ENCODE peak calls at places on chromosome 3, in six cellular contexts. One of them, this sample, is unnamed.

GRCh38 chr3:196554205-196554604 is 14.1 kb downstream of the WDR53 start:
- DNase-seq in BE2C: no peak
- DNase-seq in mucosa of descending colon: no peak
- DNase-seq in astrocyte of the spinal cord: no peak
- DNase-seq in cardiac fibroblast: no peak
- DNase-seq in AG10803: no peak
- DNase-seq in this sample: no peak

GRCh38 chr3:24004171-24004938 is 59.3 kb downstream of the NR1D2 start:
- DNase-seq in AG10803: no peak
- DNase-seq in mucosa of descending colon: no peak
- DNase-seq in cardiac fibroblast: no peak
- DNase-seq in astrocyte of the spinal cord: no peak
- DNase-seq in BE2C: no peak
- DNase-seq in this sample: no peak

GRCh38 chr3:188156051-188156450 is 2.1 kb downstream of the LPP start:
- DNase-seq in BE2C: no peak
- DNase-seq in astrocyte of the spinal cord: no peak
- DNase-seq in cardiac fibroblast: no peak
- DNase-seq in AG10803: no peak
- DNase-seq in mucosa of descending colon: no peak
- DNase-seq in this sample: no peak

GRCh38 chr3:18812316-18812715 is 336.0 kb upstream of the KCNH8 start:
- DNase-seq in AG10803: no peak
- DNase-seq in BE2C: no peak
- DNase-seq in cardiac fibroblast: peak
- DNase-seq in mucosa of descending colon: no peak
- DNase-seq in astrocyte of the spinal cord: peak
- DNase-seq in this sample: peak

GRCh38 chr3:160756907-160757623 is 1.0 kb downstream of the PPM1L start:
- DNase-seq in AG10803: no peak
- DNase-seq in mucosa of descending colon: peak
- DNase-seq in cardiac fibroblast: no peak
- DNase-seq in astrocyte of the spinal cord: no peak
- DNase-seq in BE2C: peak
- DNase-seq in this sample: no peak

GRCh38 chr3:158420654-158421396 is 150.2 kb upstream of the MLF1 start:
- DNase-seq in BE2C: no peak
- DNase-seq in astrocyte of the spinal cord: peak
- DNase-seq in cardiac fibroblast: peak
- DNase-seq in mucosa of descending colon: no peak
- DNase-seq in AG10803: peak
- DNase-seq in this sample: no peak

GRCh38 chr3:149621218-149622005 is 36.4 kb downstream of the WWTR1 start:
- DNase-seq in cardiac fibroblast: peak
- DNase-seq in mucosa of descending colon: peak
- DNase-seq in AG10803: peak
- DNase-seq in BE2C: no peak
- DNase-seq in astrocyte of the spinal cord: peak
- DNase-seq in this sample: no peak

GRCh38 chr3:64049832-64050231 is 26.5 kb upstream of the PSMD6 start:
- DNase-seq in AG10803: no peak
- DNase-seq in cardiac fibroblast: no peak
- DNase-seq in BE2C: no peak
- DNase-seq in mucosa of descending colon: no peak
- DNase-seq in astrocyte of the spinal cord: no peak
- DNase-seq in this sample: no peak

GRCh38 chr3:79086514-79086913 is 681.3 kb downstream of the ROBO1 start:
- DNase-seq in astrocyte of the spinal cord: peak
- DNase-seq in cardiac fibroblast: peak
- DNase-seq in BE2C: peak
- DNase-seq in AG10803: peak
- DNase-seq in mucosa of descending colon: peak
- DNase-seq in this sample: peak

GRCh38 chr3:122111974-122112373 is 56.8 kb downstream of the CD86 start:
- DNase-seq in mucosa of descending colon: no peak
- DNase-seq in BE2C: no peak
- DNase-seq in astrocyte of the spinal cord: no peak
- DNase-seq in AG10803: no peak
- DNase-seq in cardiac fibroblast: no peak
- DNase-seq in this sample: no peak

GRCh38 chr3:183244981-183245476 is 8.0 kb upstream of the B3GNT5 start:
- DNase-seq in cardiac fibroblast: no peak
- DNase-seq in AG10803: no peak
- DNase-seq in BE2C: no peak
- DNase-seq in astrocyte of the spinal cord: no peak
- DNase-seq in mucosa of descending colon: no peak
- DNase-seq in this sample: no peak

GRCh38 chr3:31622636-31623288 is 90.0 kb downstream of the STT3B start:
- DNase-seq in AG10803: no peak
- DNase-seq in cardiac fibroblast: no peak
- DNase-seq in BE2C: no peak
- DNase-seq in astrocyte of the spinal cord: no peak
- DNase-seq in mucosa of descending colon: no peak
- DNase-seq in this sample: no peak

GRCh38 chr3:184558726-184559125 is 2.9 kb upstream of the EPHB3 start:
- DNase-seq in AG10803: no peak
- DNase-seq in mucosa of descending colon: no peak
- DNase-seq in BE2C: no peak
- DNase-seq in cardiac fibroblast: no peak
- DNase-seq in astrocyte of the spinal cord: no peak
- DNase-seq in this sample: no peak

GRCh38 chr3:11661827-11662226 is 18.1 kb upstream of the VGLL4 start:
- DNase-seq in cardiac fibroblast: peak
- DNase-seq in astrocyte of the spinal cord: peak
- DNase-seq in AG10803: peak
- DNase-seq in mucosa of descending colon: no peak
- DNase-seq in BE2C: no peak
- DNase-seq in this sample: no peak

GRCh38 chr3:115922681-115923347 is 299.5 kb downstream of the GAP43 start:
- DNase-seq in BE2C: peak
- DNase-seq in AG10803: peak
- DNase-seq in cardiac fibroblast: peak
- DNase-seq in mucosa of descending colon: no peak
- DNase-seq in astrocyte of the spinal cord: peak
- DNase-seq in this sample: peak

GRCh38 chr3:127450331-127450730 is 140.2 kb downstream of the TPRA1 start:
- DNase-seq in cardiac fibroblast: no peak
- DNase-seq in AG10803: no peak
- DNase-seq in BE2C: peak
- DNase-seq in mucosa of descending colon: no peak
- DNase-seq in astrocyte of the spinal cord: no peak
- DNase-seq in this sample: no peak

GRCh38 chr3:149563114-149563513 is 88.6 kb downstream of the TM4SF4 start:
- DNase-seq in BE2C: no peak
- DNase-seq in mucosa of descending colon: no peak
- DNase-seq in cardiac fibroblast: no peak
- DNase-seq in astrocyte of the spinal cord: no peak
- DNase-seq in AG10803: no peak
- DNase-seq in this sample: no peak

GRCh38 chr3:169192643-169193042 is 470.9 kb downstream of the MECOM start:
- DNase-seq in AG10803: no peak
- DNase-seq in mucosa of descending colon: no peak
- DNase-seq in BE2C: no peak
- DNase-seq in cardiac fibroblast: no peak
- DNase-seq in astrocyte of the spinal cord: no peak
- DNase-seq in this sample: no peak

GRCh38 chr3:13045904-13046568 is 27.2 kb downstream of the IQSEC1 start:
- DNase-seq in astrocyte of the spinal cord: no peak
- DNase-seq in BE2C: peak
- DNase-seq in cardiac fibroblast: no peak
- DNase-seq in AG10803: no peak
- DNase-seq in mucosa of descending colon: peak
- DNase-seq in this sample: no peak

GRCh38 chr3:134749802-134750553 is 45.1 kb upstream of the EPHB1 start:
- DNase-seq in cardiac fibroblast: no peak
- DNase-seq in AG10803: no peak
- DNase-seq in astrocyte of the spinal cord: no peak
- DNase-seq in mucosa of descending colon: no peak
- DNase-seq in BE2C: no peak
- DNase-seq in this sample: no peak

GRCh38 chr3:148075829-148076716 is 621.6 kb upstream of the AGTR1 start:
- DNase-seq in AG10803: peak
- DNase-seq in BE2C: peak
- DNase-seq in cardiac fibroblast: peak
- DNase-seq in mucosa of descending colon: peak
- DNase-seq in astrocyte of the spinal cord: peak
- DNase-seq in this sample: no peak

GRCh38 chr3:134008630-134009156 is 21.0 kb downstream of the SLCO2A1 start:
- DNase-seq in cardiac fibroblast: peak
- DNase-seq in AG10803: peak
- DNase-seq in BE2C: no peak
- DNase-seq in mucosa of descending colon: no peak
- DNase-seq in astrocyte of the spinal cord: peak
- DNase-seq in this sample: no peak

GRCh38 chr3:77464106-77464688 is 424.3 kb downstream of the ROBO2 start:
- DNase-seq in mucosa of descending colon: no peak
- DNase-seq in AG10803: no peak
- DNase-seq in astrocyte of the spinal cord: peak
- DNase-seq in cardiac fibroblast: no peak
- DNase-seq in BE2C: no peak
- DNase-seq in this sample: no peak

DNA sequence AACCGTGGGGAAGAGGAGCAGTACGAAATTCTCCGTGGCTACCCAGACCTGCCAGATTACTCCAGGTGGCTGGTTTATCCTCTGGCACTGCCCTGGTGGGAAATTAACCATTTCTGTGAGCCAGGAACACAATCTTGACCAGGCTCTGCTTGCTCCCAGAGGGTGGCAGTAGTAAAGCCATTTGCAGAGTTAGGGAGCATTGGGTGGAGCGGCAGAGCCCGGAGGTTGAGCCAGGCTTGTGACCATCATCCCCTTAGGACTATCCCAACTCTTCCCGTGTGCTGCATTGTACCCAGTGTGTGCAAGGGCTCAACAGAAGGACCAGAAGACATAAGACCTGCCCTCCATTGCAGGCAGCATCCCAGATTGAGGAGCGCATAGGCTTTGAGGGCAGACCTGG is 5.3 kb downstream of the KNG1 start:
- DNase-seq in cardiac fibroblast: peak
- DNase-seq in mucosa of descending colon: peak
- DNase-seq in BE2C: peak
- DNase-seq in AG10803: peak
- DNase-seq in astrocyte of the spinal cord: no peak
- DNase-seq in this sample: no peak
- TF ChIP-seq CTCF in cardiac fibroblast: peak
- TF ChIP-seq CTCF in mucosa of descending colon: no peak
- TF ChIP-seq CTCF in BE2C: peak
- TF ChIP-seq CTCF in AG10803: peak
- TF ChIP-seq CTCF in astrocyte of the spinal cord: peak
- TF ChIP-seq CTCF in this sample: peak

DNA sequence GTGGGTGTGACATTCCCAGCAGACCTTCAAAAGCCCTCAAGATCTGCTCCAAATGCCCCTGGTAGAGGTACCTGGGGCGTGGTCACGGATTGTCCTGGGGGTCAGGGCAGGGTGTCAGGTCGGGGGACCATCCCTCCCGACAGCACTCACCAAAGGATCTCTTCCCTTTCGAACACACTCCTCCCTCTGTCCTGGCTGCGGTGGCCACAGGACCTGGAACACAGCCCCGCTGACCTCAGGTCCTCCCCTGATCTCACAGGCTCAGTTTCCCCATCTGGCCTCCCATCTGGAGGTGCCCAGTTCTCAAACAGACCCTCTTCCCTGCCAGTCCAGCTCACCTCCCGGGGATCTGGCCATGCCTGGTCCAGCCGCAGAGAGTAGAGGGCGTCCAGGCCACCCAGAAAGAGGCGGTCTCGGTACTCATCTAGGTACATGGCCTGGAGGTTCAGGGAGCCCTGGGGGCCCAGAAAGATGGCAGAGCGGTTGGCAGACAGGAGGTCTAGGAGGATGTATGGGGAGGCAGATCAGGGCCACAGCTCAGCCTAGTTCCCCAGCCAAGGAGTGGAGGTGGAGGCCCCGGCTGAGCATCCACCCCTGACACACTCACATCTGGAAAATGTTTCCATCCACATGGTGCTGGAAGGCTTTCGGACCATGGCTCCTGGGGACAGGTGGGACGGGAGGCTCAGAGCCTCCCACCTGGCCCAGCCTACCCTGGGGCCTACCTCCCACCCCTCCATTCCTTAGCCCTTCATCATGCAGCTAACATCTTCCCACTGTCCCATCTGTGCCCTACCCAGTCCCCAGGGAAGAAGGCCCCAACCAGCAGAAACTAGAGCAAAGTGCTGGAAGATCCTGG is 2.3 kb downstream of the SEMA3G start:
- DNase-seq in astrocyte of the spinal cord: no peak
- DNase-seq in cardiac fibroblast: no peak
- DNase-seq in BE2C: no peak
- DNase-seq in AG10803: no peak
- DNase-seq in mucosa of descending colon: no peak
- DNase-seq in this sample: no peak
- H3K4me3 ChIP-seq in astrocyte of the spinal cord: no peak
- H3K4me3 ChIP-seq in cardiac fibroblast: no peak
- H3K4me3 ChIP-seq in BE2C: no peak
- H3K4me3 ChIP-seq in AG10803: no peak
- H3K4me3 ChIP-seq in mucosa of descending colon: no peak
- H3K4me3 ChIP-seq in this sample: no peak

DNA sequence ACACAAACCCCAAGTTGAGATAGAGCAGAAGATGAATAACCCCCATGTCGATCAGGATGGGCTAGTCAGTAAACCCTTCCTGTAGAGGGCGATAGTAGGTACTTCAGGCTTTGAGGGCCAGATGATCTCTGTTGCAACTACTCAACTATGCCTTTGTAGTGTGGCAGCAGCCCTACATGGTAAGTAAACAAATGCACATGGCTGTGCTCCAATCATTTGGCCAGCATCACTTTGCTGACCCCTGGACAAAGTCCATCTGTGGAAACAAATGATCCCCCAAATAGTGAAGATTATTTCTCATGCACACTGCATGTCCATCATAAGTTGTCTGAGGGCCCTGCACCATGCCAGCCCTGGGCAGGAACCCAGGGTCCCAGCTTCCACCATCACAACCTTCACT is 402.2 kb upstream of the PROK2 start:
- DNase-seq in cardiac fibroblast: no peak
- DNase-seq in AG10803: no peak
- DNase-seq in astrocyte of the spinal cord: no peak
- DNase-seq in mucosa of descending colon: no peak
- DNase-seq in BE2C: no peak
- DNase-seq in this sample: no peak
- TF ChIP-seq CTCF in cardiac fibroblast: peak
- TF ChIP-seq CTCF in AG10803: peak
- TF ChIP-seq CTCF in astrocyte of the spinal cord: peak
- TF ChIP-seq CTCF in mucosa of descending colon: no peak
- TF ChIP-seq CTCF in BE2C: no peak
- TF ChIP-seq CTCF in this sample: peak

DNA sequence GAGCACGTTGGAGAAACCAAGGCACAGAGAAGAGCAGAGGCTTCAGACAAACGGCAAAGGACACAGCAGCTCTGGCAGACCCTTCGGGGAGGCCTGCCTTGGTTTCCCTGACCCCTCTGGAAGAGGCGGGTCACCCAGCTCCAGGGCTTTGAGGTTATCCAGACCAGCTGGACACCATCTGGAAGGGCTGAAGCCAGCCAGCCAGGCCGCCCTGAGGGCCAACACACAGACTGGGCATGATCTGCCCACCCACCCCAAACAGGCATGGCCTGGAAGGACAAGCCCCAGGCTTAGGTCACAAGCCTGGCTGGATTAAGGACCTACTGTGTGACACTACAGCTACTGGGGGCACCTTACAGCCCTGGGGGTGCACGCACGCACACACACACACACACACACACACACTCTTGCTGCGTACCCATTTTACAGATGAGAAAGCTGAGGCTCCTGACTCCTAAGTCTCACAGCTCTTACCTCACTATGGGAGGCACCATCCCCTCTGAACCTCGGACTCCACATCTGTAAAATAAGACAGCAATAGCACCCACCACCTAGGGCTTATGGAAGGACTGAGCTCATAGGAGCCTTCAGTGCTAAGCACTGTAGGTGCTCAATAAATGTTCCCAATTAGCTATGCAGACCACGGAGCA is 10.8 kb downstream of the PLXND1 start:
- DNase-seq in BE2C: no peak
- DNase-seq in cardiac fibroblast: no peak
- DNase-seq in AG10803: peak
- DNase-seq in astrocyte of the spinal cord: no peak
- DNase-seq in mucosa of descending colon: no peak
- DNase-seq in this sample: no peak
- H3K4me3 ChIP-seq in BE2C: no peak
- H3K4me3 ChIP-seq in cardiac fibroblast: no peak
- H3K4me3 ChIP-seq in AG10803: peak
- H3K4me3 ChIP-seq in astrocyte of the spinal cord: no peak
- H3K4me3 ChIP-seq in mucosa of descending colon: no peak
- H3K4me3 ChIP-seq in this sample: no peak

This sample was measured in retinal pigment epithelial cell.